ENCODE peak calls at places on chromosome 13, in eight cellular contexts. One of them, this sample, is unnamed.

GRCh38 chr13:101098873-101099272 is 317.4 kb downstream of the NALCN start:
- DNase-seq in ovary: no peak
- DNase-seq in endothelial cell of umbilical vein: no peak
- DNase-seq in cardiac fibroblast: no peak
- DNase-seq in transverse colon: no peak
- DNase-seq in ascending aorta: no peak
- DNase-seq in HCT116: no peak
- DNase-seq in heart right ventricle: no peak
- DNase-seq in this sample: no peak

GRCh38 chr13:103883152-103883551 is 816.9 kb upstream of the SLC10A2 start:
- DNase-seq in ovary: no peak
- DNase-seq in endothelial cell of umbilical vein: peak
- DNase-seq in cardiac fibroblast: peak
- DNase-seq in transverse colon: peak
- DNase-seq in ascending aorta: peak
- DNase-seq in HCT116: peak
- DNase-seq in heart right ventricle: peak
- DNase-seq in this sample: peak

GRCh38 chr13:94968040-94968756 is 255.9 kb upstream of the SOX21 start:
- DNase-seq in ovary: no peak
- DNase-seq in endothelial cell of umbilical vein: peak
- DNase-seq in cardiac fibroblast: peak
- DNase-seq in transverse colon: no peak
- DNase-seq in ascending aorta: no peak
- DNase-seq in HCT116: no peak
- DNase-seq in heart right ventricle: no peak
- DNase-seq in this sample: no peak

GRCh38 chr13:73870970-73871935 is 263.0 kb downstream of the KLF12 start:
- DNase-seq in ovary: peak
- DNase-seq in endothelial cell of umbilical vein: peak
- DNase-seq in cardiac fibroblast: peak
- DNase-seq in transverse colon: no peak
- DNase-seq in ascending aorta: no peak
- DNase-seq in HCT116: no peak
- DNase-seq in heart right ventricle: peak
- DNase-seq in this sample: peak

GRCh38 chr13:51626749-51627148 is 42.5 kb downstream of the WDFY2 start:
- DNase-seq in ovary: no peak
- DNase-seq in endothelial cell of umbilical vein: no peak
- DNase-seq in cardiac fibroblast: no peak
- DNase-seq in transverse colon: no peak
- DNase-seq in ascending aorta: no peak
- DNase-seq in HCT116: no peak
- DNase-seq in heart right ventricle: no peak
- DNase-seq in this sample: peak

GRCh38 chr13:32001392-32001768 is 30.2 kb upstream of the FRY start:
- DNase-seq in ovary: no peak
- DNase-seq in endothelial cell of umbilical vein: peak
- DNase-seq in cardiac fibroblast: peak
- DNase-seq in transverse colon: no peak
- DNase-seq in ascending aorta: no peak
- DNase-seq in HCT116: peak
- DNase-seq in heart right ventricle: peak
- DNase-seq in this sample: peak

GRCh38 chr13:73064991-73065390 is 6.2 kb downstream of the KLF5 start:
- DNase-seq in ovary: no peak
- DNase-seq in endothelial cell of umbilical vein: no peak
- DNase-seq in cardiac fibroblast: peak
- DNase-seq in transverse colon: no peak
- DNase-seq in ascending aorta: no peak
- DNase-seq in HCT116: no peak
- DNase-seq in heart right ventricle: no peak
- DNase-seq in this sample: no peak

GRCh38 chr13:23867027-23867491 is 22.1 kb downstream of the MIPEP start:
- DNase-seq in ovary: no peak
- DNase-seq in endothelial cell of umbilical vein: peak
- DNase-seq in cardiac fibroblast: peak
- DNase-seq in transverse colon: no peak
- DNase-seq in ascending aorta: no peak
- DNase-seq in HCT116: no peak
- DNase-seq in heart right ventricle: no peak
- DNase-seq in this sample: peak

GRCh38 chr13:30341815-30342570 is 34.6 kb upstream of the KATNAL1 start:
- DNase-seq in ovary: peak
- DNase-seq in endothelial cell of umbilical vein: peak
- DNase-seq in cardiac fibroblast: peak
- DNase-seq in transverse colon: peak
- DNase-seq in ascending aorta: peak
- DNase-seq in HCT116: peak
- DNase-seq in heart right ventricle: peak
- DNase-seq in this sample: peak

GRCh38 chr13:24149306-24150032 is 11.1 kb upstream of the SPATA13 start:
- DNase-seq in ovary: no peak
- DNase-seq in endothelial cell of umbilical vein: no peak
- DNase-seq in cardiac fibroblast: peak
- DNase-seq in transverse colon: no peak
- DNase-seq in ascending aorta: no peak
- DNase-seq in HCT116: no peak
- DNase-seq in heart right ventricle: no peak
- DNase-seq in this sample: no peak

GRCh38 chr13:35768551-35768950 is 292.1 kb upstream of the MAB21L1 start:
- DNase-seq in ovary: no peak
- DNase-seq in endothelial cell of umbilical vein: no peak
- DNase-seq in cardiac fibroblast: no peak
- DNase-seq in transverse colon: no peak
- DNase-seq in ascending aorta: no peak
- DNase-seq in HCT116: no peak
- DNase-seq in heart right ventricle: no peak
- DNase-seq in this sample: peak

GRCh38 chr13:42307461-42307860 is 35.5 kb downstream of the AKAP11 start:
- DNase-seq in ovary: no peak
- DNase-seq in endothelial cell of umbilical vein: no peak
- DNase-seq in cardiac fibroblast: no peak
- DNase-seq in transverse colon: no peak
- DNase-seq in ascending aorta: no peak
- DNase-seq in HCT116: no peak
- DNase-seq in heart right ventricle: no peak
- DNase-seq in this sample: no peak

GRCh38 chr13:20128459-20128927 is 32.4 kb downstream of the GJA3 start:
- DNase-seq in ovary: no peak
- DNase-seq in endothelial cell of umbilical vein: no peak
- DNase-seq in cardiac fibroblast: no peak
- DNase-seq in transverse colon: peak
- DNase-seq in ascending aorta: no peak
- DNase-seq in HCT116: no peak
- DNase-seq in heart right ventricle: no peak
- DNase-seq in this sample: no peak

GRCh38 chr13:41315466-41316047 is 4.5 kb downstream of the NAA16 start:
- DNase-seq in ovary: no peak
- DNase-seq in endothelial cell of umbilical vein: no peak
- DNase-seq in cardiac fibroblast: peak
- DNase-seq in transverse colon: no peak
- DNase-seq in ascending aorta: no peak
- DNase-seq in HCT116: no peak
- DNase-seq in heart right ventricle: no peak
- DNase-seq in this sample: peak

GRCh38 chr13:52399708-52400107 is 6.3 kb downstream of the THSD1 start:
- DNase-seq in ovary: no peak
- DNase-seq in endothelial cell of umbilical vein: peak
- DNase-seq in cardiac fibroblast: peak
- DNase-seq in transverse colon: no peak
- DNase-seq in ascending aorta: no peak
- DNase-seq in HCT116: no peak
- DNase-seq in heart right ventricle: no peak
- DNase-seq in this sample: no peak

GRCh38 chr13:102788683-102789082 is 10.1 kb downstream of the POGLUT2 start:
- DNase-seq in ovary: no peak
- DNase-seq in endothelial cell of umbilical vein: no peak
- DNase-seq in cardiac fibroblast: no peak
- DNase-seq in transverse colon: no peak
- DNase-seq in ascending aorta: no peak
- DNase-seq in HCT116: no peak
- DNase-seq in heart right ventricle: no peak
- DNase-seq in this sample: no peak

GRCh38 chr13:79541426-79542049 is 60.6 kb downstream of the NDFIP2 start:
- DNase-seq in ovary: no peak
- DNase-seq in endothelial cell of umbilical vein: peak
- DNase-seq in cardiac fibroblast: peak
- DNase-seq in transverse colon: no peak
- DNase-seq in ascending aorta: no peak
- DNase-seq in HCT116: peak
- DNase-seq in heart right ventricle: no peak
- DNase-seq in this sample: peak

GRCh38 chr13:40963927-40964326 is 55.2 kb downstream of the ELF1 start:
- DNase-seq in ovary: no peak
- DNase-seq in endothelial cell of umbilical vein: no peak
- DNase-seq in cardiac fibroblast: no peak
- DNase-seq in transverse colon: no peak
- DNase-seq in ascending aorta: no peak
- DNase-seq in HCT116: peak
- DNase-seq in heart right ventricle: no peak
- DNase-seq in this sample: no peak

GRCh38 chr13:51726446-51727185 is 77.3 kb downstream of the DHRS12 start:
- DNase-seq in ovary: no peak
- DNase-seq in endothelial cell of umbilical vein: peak
- DNase-seq in cardiac fibroblast: peak
- DNase-seq in transverse colon: no peak
- DNase-seq in ascending aorta: no peak
- DNase-seq in HCT116: no peak
- DNase-seq in heart right ventricle: no peak
- DNase-seq in this sample: peak

GRCh38 chr13:75639426-75639825 is 3.3 kb downstream of the LMO7 start:
- DNase-seq in ovary: no peak
- DNase-seq in endothelial cell of umbilical vein: no peak
- DNase-seq in cardiac fibroblast: no peak
- DNase-seq in transverse colon: no peak
- DNase-seq in ascending aorta: no peak
- DNase-seq in HCT116: no peak
- DNase-seq in heart right ventricle: no peak
- DNase-seq in this sample: no peak
- H3K4me3 ChIP-seq in ovary: no peak
- H3K4me3 ChIP-seq in endothelial cell of umbilical vein: no peak
- H3K4me3 ChIP-seq in cardiac fibroblast: no peak
- H3K4me3 ChIP-seq in transverse colon: no peak
- H3K4me3 ChIP-seq in ascending aorta: no peak
- H3K4me3 ChIP-seq in HCT116: no peak
- H3K4me3 ChIP-seq in heart right ventricle: no peak
- H3K4me3 ChIP-seq in this sample: peak

GRCh38 chr13:43786766-43787517 is at the start of gene ENOX1:
- DNase-seq in ovary: peak
- DNase-seq in endothelial cell of umbilical vein: peak
- DNase-seq in cardiac fibroblast: peak
- DNase-seq in transverse colon: peak
- DNase-seq in ascending aorta: no peak
- DNase-seq in HCT116: peak
- DNase-seq in heart right ventricle: peak
- DNase-seq in this sample: peak
- TF ChIP-seq CTCF in ovary: peak
- TF ChIP-seq CTCF in endothelial cell of umbilical vein: peak
- TF ChIP-seq CTCF in cardiac fibroblast: peak
- TF ChIP-seq CTCF in transverse colon: peak
- TF ChIP-seq CTCF in ascending aorta: no peak
- TF ChIP-seq CTCF in HCT116: no peak
- TF ChIP-seq CTCF in heart right ventricle: peak
- TF ChIP-seq CTCF in this sample: peak

GRCh38 chr13:27791146-27791900 is 960 bp upstream of the GSX1 start:
- DNase-seq in ovary: no peak
- DNase-seq in endothelial cell of umbilical vein: no peak
- DNase-seq in cardiac fibroblast: no peak
- DNase-seq in transverse colon: no peak
- DNase-seq in ascending aorta: no peak
- DNase-seq in HCT116: no peak
- DNase-seq in heart right ventricle: no peak
- DNase-seq in this sample: no peak
- H3K4me3 ChIP-seq in ovary: peak
- H3K4me3 ChIP-seq in endothelial cell of umbilical vein: no peak
- H3K4me3 ChIP-seq in cardiac fibroblast: peak
- H3K4me3 ChIP-seq in transverse colon: no peak
- H3K4me3 ChIP-seq in ascending aorta: peak
- H3K4me3 ChIP-seq in HCT116: no peak
- H3K4me3 ChIP-seq in heart right ventricle: peak
- H3K4me3 ChIP-seq in this sample: peak

GRCh38 chr13:114110091-114110829 is 22.2 kb downstream of the RASA3 start:
- DNase-seq in ovary: no peak
- DNase-seq in endothelial cell of umbilical vein: peak
- DNase-seq in cardiac fibroblast: no peak
- DNase-seq in transverse colon: peak
- DNase-seq in ascending aorta: peak
- DNase-seq in HCT116: no peak
- DNase-seq in heart right ventricle: no peak
- DNase-seq in this sample: peak
- TF ChIP-seq CTCF in ovary: no peak
- TF ChIP-seq CTCF in endothelial cell of umbilical vein: peak
- TF ChIP-seq CTCF in cardiac fibroblast: no peak
- TF ChIP-seq CTCF in transverse colon: no peak
- TF ChIP-seq CTCF in ascending aorta: no peak
- TF ChIP-seq CTCF in HCT116: no peak
- TF ChIP-seq CTCF in heart right ventricle: no peak
- TF ChIP-seq CTCF in this sample: no peak

This sample was measured in foreskin fibroblast.